ENCODE peak calls at places on chromosomes 11 and 22, in six cellular contexts. L is heart right ventricle, J is GM13976, W is ovary, F is astrocyte of the spinal cord, K is keratinocyte. Y is an unnamed sample.
A peak's percentile ranks its signal among the peaks of the same experiment; 100 is the strongest.

GRCh38 chr11:126716456-126717083 is 284.0 kb downstream of the KIRREL3 start:
- DNase-seq in J (peak; percentile 68), K (no peak), W (no peak), L (peak; percentile 17), F (peak; percentile 42), Y (peak; percentile 25)

GRCh38 chr11:77202941-77203900 is 75.2 kb downstream of the MYO7A start:
- DNase-seq in L (no peak), F (no peak), J (no peak), K (no peak), W (no peak), Y (no peak)

GRCh38 chr22:40348025-40348658 is 1.8 kb downstream of the ADSL start:
- DNase-seq in W (peak; percentile 42), L (peak; percentile 23), K (no peak), J (peak; percentile 80), F (peak; percentile 60), Y (peak; percentile 51)

GRCh38 chr11:62600367-62601113 is 1.1 kb downstream of the MTA2 start:
- DNase-seq in J (no peak), W (no peak), F (no peak), L (no peak), K (no peak), Y (no peak)

GRCh38 chr11:75380245-75380644 is 19.1 kb upstream of the RPS3 start:
- DNase-seq in F (no peak), J (no peak), K (no peak), L (no peak), W (no peak), Y (no peak)

GRCh38 chr11:63144121-63144520 is at the start of gene SLC22A24:
- DNase-seq in F (no peak), K (no peak), L (no peak), W (no peak), J (no peak), Y (no peak)

GRCh38 chr11:72609451-72609850 is 64.8 kb downstream of the PDE2A start:
- DNase-seq in F (no peak), K (no peak), L (no peak), J (no peak), W (no peak), Y (no peak)

GRCh38 chr11:122044086-122044485 is 71.9 kb downstream of the BLID start:
- DNase-seq in J (no peak), F (no peak), K (no peak), L (no peak), W (no peak), Y (no peak)

GRCh38 chr11:96863520-96863919 is 473.7 kb downstream of the JRKL start:
- DNase-seq in K (no peak), L (peak; percentile 78), J (no peak), F (no peak), W (no peak), Y (no peak)

GRCh38 chr22:24189249-24190158 is 8.2 kb downstream of the SUSD2 start:
- DNase-seq in K (peak; percentile 53), F (peak; percentile 50), W (peak; percentile 76), L (peak; percentile 73), J (peak; percentile 90), Y (peak; percentile 47)

GRCh38 chr22:44975444-44976262 is 34.2 kb downstream of the PHF21B start:
- DNase-seq in F (peak; percentile 72), K (peak; percentile 13), W (peak; percentile 90), J (peak; percentile 95), L (peak; percentile 82), Y (peak; percentile 69)
- TF ChIP-seq CTCF in F (peak; percentile 90), K (peak; percentile 78), W (peak; percentile 56), J (peak; percentile 77), L (peak; percentile 69), Y (peak; percentile 93)

DNA sequence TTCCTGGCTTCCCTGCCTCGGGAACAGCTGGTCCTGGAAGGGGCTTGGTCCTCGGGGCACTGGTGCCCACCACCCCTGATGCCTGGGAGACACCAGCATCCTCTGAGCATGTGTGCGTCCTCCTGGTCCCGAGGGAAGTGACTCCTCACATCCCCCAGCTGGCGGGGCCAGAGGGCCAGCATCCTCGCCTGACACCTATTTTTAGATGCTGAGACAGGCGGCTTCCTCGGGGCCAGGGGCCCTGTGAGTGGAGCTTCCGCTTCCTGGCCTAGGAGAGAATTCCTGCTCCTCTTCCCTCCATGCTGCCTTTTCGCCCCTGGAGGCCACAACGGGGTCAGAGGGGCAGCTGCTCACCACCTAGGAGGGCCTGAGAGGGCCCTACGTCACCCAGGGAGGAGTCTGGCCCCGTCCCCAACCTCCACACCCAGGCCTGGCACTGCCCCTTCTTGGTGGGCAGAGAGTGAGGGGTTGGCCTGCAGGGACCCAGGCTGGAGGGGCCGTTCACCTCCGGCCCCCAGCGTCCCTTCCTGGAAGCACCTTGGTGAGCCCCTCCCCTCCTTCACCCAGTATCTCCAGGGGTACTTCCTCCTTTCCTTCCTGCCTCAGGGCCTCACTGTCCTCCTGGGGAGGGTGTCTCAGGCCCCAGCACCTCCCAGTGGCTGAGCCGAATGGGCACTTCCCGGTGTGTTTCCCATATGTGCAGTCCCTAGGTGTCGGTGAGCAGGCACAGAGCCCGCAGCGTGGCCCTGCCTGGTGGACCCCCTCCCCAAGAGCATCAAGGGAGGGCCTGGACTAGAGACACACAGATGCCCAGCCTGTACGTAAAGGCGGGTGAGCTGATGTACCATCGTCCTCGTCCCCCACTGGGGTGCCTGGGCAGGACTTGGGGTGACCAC is 6.1 kb downstream of the CD81 start:
- DNase-seq in J (no peak), K (no peak), F (no peak), W (peak; percentile 60), L (peak; percentile 88), Y (peak; percentile 66)
- TF ChIP-seq CTCF in J (peak; percentile 5), K (no peak), F (no peak), W (no peak), L (peak; percentile 23), Y (peak; percentile 52)

GRCh38 chr11:55942785-55943392 is 6.7 kb upstream of the OR5I1 start:
- DNase-seq in F (peak; percentile 1), L (no peak), W (no peak), K (no peak), J (peak; percentile 13), Y (peak; percentile 41)
- TF ChIP-seq CTCF in F (peak; percentile 12), L (peak; percentile 45), W (no peak), K (no peak), J (peak; percentile 28), Y (peak; percentile 72)

DNA sequence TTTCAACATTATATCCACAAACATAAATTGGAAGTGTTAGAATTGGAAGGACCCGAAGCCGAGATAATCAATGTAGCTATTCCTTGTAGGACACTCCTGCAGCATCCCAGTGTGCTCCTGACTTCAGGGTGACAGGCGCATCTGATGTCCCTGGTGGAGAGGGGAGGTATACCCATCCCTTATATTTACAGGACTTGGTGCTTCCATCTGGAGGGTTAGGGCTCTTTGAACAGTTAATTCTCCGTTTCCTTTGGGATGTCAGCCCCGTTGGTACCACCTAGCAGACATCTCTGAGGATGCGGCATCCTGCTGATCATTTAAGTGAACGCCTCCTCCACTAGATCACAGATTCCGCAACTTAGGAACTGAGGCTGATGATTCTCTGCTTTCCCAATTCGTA is 451.3 kb downstream of the OPCML start:
- DNase-seq in F (no peak), L (no peak), J (no peak), W (no peak), K (no peak), Y (no peak)
- TF ChIP-seq CTCF in F (no peak), L (no peak), J (no peak), W (no peak), K (no peak), Y (peak; percentile 15)

Y was measured in HFFc6.